ENCODE peak calls at places on chromosomes 7 and 10, in six cellular contexts. I is esophagus squamous epithelium, J is NCI-H2029, T is Caki2, O is HCT116, F is NCI-H1092 treated with DMSO at 0.1 percent for 48 hours. P is an unnamed sample.

GRCh38 chr7:117323877-117324699 is 1.2 kb upstream of the WNT2 start:
- DNase-seq in J (no peak), I (no peak), T (no peak), O (no peak), F (peak), P (no peak)

GRCh38 chr7:151631149-151631967 is 111.7 kb upstream of the RHEB start:
- DNase-seq in J (no peak), T (no peak), O (no peak), F (peak), I (no peak), P (peak)

GRCh38 chr7:50603288-50603687 is 38.1 kb upstream of the DDC start:
- DNase-seq in T (peak), J (no peak), I (no peak), F (no peak), O (no peak), P (no peak)

GRCh38 chr7:156529982-156530381 is 110.6 kb upstream of the RNF32 start:
- DNase-seq in J (no peak), O (no peak), F (no peak), I (no peak), T (no peak), P (no peak)

GRCh38 chr7:27143022-27143949 is at the start of gene HOXA5:
- DNase-seq in J (no peak), F (peak), I (no peak), O (no peak), T (peak), P (peak)

GRCh38 chr7:92621026-92621540 is 30.9 kb upstream of the FAM133B start:
- DNase-seq in F (peak), J (peak), I (no peak), O (peak), T (peak), P (peak)

GRCh38 chr7:143288836-143289235 is 685 bp downstream of the CASP2 start:
- DNase-seq in I (no peak), T (no peak), F (peak), J (no peak), O (no peak), P (no peak)

GRCh38 chr10:29011511-29011910 is 277.4 kb upstream of the LYZL1 start:
- DNase-seq in J (no peak), T (no peak), F (no peak), O (no peak), I (no peak), P (no peak)

GRCh38 chr7:133112976-133113375 is 31.1 kb upstream of the CHCHD3 start:
- DNase-seq in J (no peak), T (no peak), F (no peak), O (no peak), I (no peak), P (no peak)

GRCh38 chr7:11911900-11912299 is 79.9 kb upstream of the THSD7A start:
- DNase-seq in F (no peak), J (no peak), T (no peak), O (no peak), I (no peak), P (no peak)

GRCh38 chr10:117716896-117717295 is 174.3 kb downstream of the EMX2 start:
- DNase-seq in I (no peak), F (no peak), O (no peak), J (no peak), T (no peak), P (peak)

GRCh38 chr10:114573330-114574045 is 84.6 kb downstream of the ABLIM1 start:
- DNase-seq in I (no peak), F (no peak), J (no peak), O (no peak), T (no peak), P (no peak)

GRCh38 chr7:151491859-151492258 is 27.8 kb downstream of the RHEB start:
- DNase-seq in I (no peak), J (no peak), F (no peak), T (peak), O (peak), P (peak)

GRCh38 chr10:130022501-130023299 is 58.6 kb upstream of the EBF3 start:
- DNase-seq in O (no peak), J (no peak), I (no peak), F (no peak), T (no peak), P (no peak)

GRCh38 chr7:140342732-140343514 is 55.4 kb downstream of the SLC37A3 start:
- DNase-seq in O (peak), I (no peak), T (no peak), F (peak), J (peak), P (peak)

GRCh38 chr10:80686734-80687561 is 149.2 kb downstream of the SH2D4B start:
- DNase-seq in F (no peak), T (no peak), O (no peak), I (no peak), J (no peak), P (no peak)

GRCh38 chr10:33035411-33035810 is 77.4 kb upstream of the ITGB1 start:
- DNase-seq in J (no peak), T (no peak), F (no peak), O (no peak), I (no peak), P (no peak)

GRCh38 chr7:111933614-111934013 is 272.6 kb downstream of the DOCK4 start:
- DNase-seq in T (no peak), F (no peak), I (no peak), J (no peak), O (no peak), P (no peak)

GRCh38 chr10:16717617-16718395 is 99.4 kb downstream of the RSU1 start:
- DNase-seq in O (no peak), F (no peak), J (no peak), T (no peak), I (no peak), P (no peak)

GRCh38 chr10:90969148-90969547 is 48.3 kb upstream of the ANKRD1 start:
- DNase-seq in F (no peak), T (no peak), J (no peak), O (no peak), I (no peak), P (peak)

GRCh38 chr7:106170651-106171050 is 58.5 kb upstream of the SYPL1 start:
- DNase-seq in I (no peak), J (no peak), T (no peak), O (no peak), F (no peak), P (no peak)

GRCh38 chr7:129469930-129470329 is 32.4 kb upstream of the SMKR1 start:
- DNase-seq in O (no peak), I (no peak), F (no peak), T (no peak), J (no peak), P (no peak)

GRCh38 chr7:50146692-50147091 is 53.6 kb upstream of the ZPBP start:
- DNase-seq in I (no peak), F (peak), O (no peak), T (no peak), J (peak), P (no peak)

GRCh38 chr7:2870471-2870941 is 26.4 kb upstream of the GNA12 start:
- DNase-seq in F (no peak), J (peak), T (peak), I (no peak), O (peak), P (peak)

GRCh38 chr10:47057471-47057870 is 146.2 kb downstream of the PTPN20 start:
- DNase-seq in F (no peak), I (no peak), O (no peak), J (no peak), T (no peak), P (no peak)

GRCh38 chr7:50208335-50208982 is 96.1 kb upstream of the IKZF1 start:
- DNase-seq in T (no peak), F (no peak), I (no peak), J (no peak), O (no peak), P (no peak)

GRCh38 chr7:115827305-115828045 is 203.1 kb downstream of the TFEC start:
- DNase-seq in F (no peak), I (no peak), T (no peak), J (no peak), O (no peak), P (no peak)

GRCh38 chr10:49601857-49602256 is 8.3 kb upstream of the SLC18A3 start:
- DNase-seq in O (no peak), T (peak), J (no peak), F (no peak), I (no peak), P (no peak)

GRCh38 chr10:244227-244626 is 109.0 kb downstream of the ZMYND11 start:
- DNase-seq in I (no peak), O (no peak), J (no peak), T (no peak), F (no peak), P (no peak)

GRCh38 chr10:110615057-110615630 is 29.0 kb upstream of the RBM20 start:
- DNase-seq in O (no peak), I (no peak), J (no peak), F (no peak), T (no peak), P (no peak)

P was measured in SW480.